ENCODE peak calls at places on chromosome 13, in ten cellular contexts. G is NCI-H2081; F is islet precursor cell; V is EH; O is activated CD4-positive, alpha-beta memory T cell treated with anti-CD3 and anti-CD28 coated beads for 36 hours; B is NCI-H345; K is uterus; L is AG04450; Q is RPMI8226; W is stimulated activated CD8-positive, alpha-beta memory T cell treated with anti-CD3 and anti-CD28 coated beads, Interleukin-15, amount 100 ng/mL, for 24 hours. E is an unnamed sample.

GRCh38 chr13:87674143-87674772 is 3.1 kb downstream of the SLITRK5 start:
- DNase-seq in B (no peak), V (no peak), G (peak), Q (no peak), W (no peak), F (peak), O (no peak), K (no peak), L (no peak), E (no peak)

GRCh38 chr13:102141625-102142472 is 260.0 kb downstream of the FGF14 start:
- DNase-seq in W (no peak), Q (peak), F (no peak), V (peak), B (peak), G (peak), O (no peak), K (no peak), L (no peak), E (peak)

GRCh38 chr13:22726721-22727120 is 454.1 kb upstream of the SGCG start:
- DNase-seq in G (no peak), F (no peak), V (no peak), K (no peak), B (no peak), Q (no peak), O (no peak), W (no peak), L (no peak), E (no peak)

GRCh38 chr13:40116008-40116407 is 460.5 kb downstream of the COG6 start:
- DNase-seq in O (peak), V (peak), L (no peak), Q (no peak), G (no peak), B (no peak), F (peak), K (peak), W (no peak), E (no peak)

GRCh38 chr13:112028481-112028880 is 38.5 kb upstream of the SOX1 start:
- DNase-seq in Q (no peak), V (no peak), L (no peak), W (no peak), K (no peak), F (no peak), O (no peak), B (no peak), G (no peak), E (no peak)

GRCh38 chr13:91714726-91715334 is 316.4 kb downstream of the GPC5 start:
- DNase-seq in G (no peak), B (no peak), Q (no peak), O (no peak), L (no peak), V (no peak), F (no peak), K (no peak), W (no peak), E (no peak)

GRCh38 chr13:96898212-96898611 is 96.1 kb downstream of the OXGR1 start:
- DNase-seq in F (no peak), Q (no peak), W (no peak), V (peak), K (no peak), O (no peak), B (no peak), G (no peak), L (no peak), E (no peak)

GRCh38 chr13:29362849-29363604 is 232.5 kb downstream of the SLC7A1 start:
- DNase-seq in F (peak), L (peak), V (peak), O (peak), W (no peak), K (peak), Q (peak), B (peak), G (peak), E (peak)

GRCh38 chr13:99313473-99313872 is 6.3 kb upstream of the GPR183 start:
- DNase-seq in L (no peak), B (no peak), G (no peak), O (peak), K (no peak), Q (no peak), F (no peak), V (peak), W (no peak), E (no peak)

GRCh38 chr13:106393776-106394175 is 141.7 kb downstream of the EFNB2 start:
- DNase-seq in B (no peak), W (no peak), Q (no peak), G (no peak), V (peak), O (no peak), K (no peak), L (no peak), F (no peak), E (no peak)

GRCh38 chr13:40159736-40160135 is 504.3 kb downstream of the COG6 start:
- DNase-seq in Q (no peak), O (no peak), B (no peak), V (no peak), F (no peak), W (no peak), G (no peak), L (no peak), K (no peak), E (no peak)

GRCh38 chr13:76741624-76742023 is 144.6 kb downstream of the KCTD12 start:
- DNase-seq in G (no peak), B (no peak), L (no peak), O (no peak), F (no peak), K (no peak), Q (no peak), V (peak), W (no peak), E (no peak)

GRCh38 chr13:43785166-43785680 is 1.5 kb downstream of the ENOX1 start:
- DNase-seq in W (no peak), O (no peak), V (no peak), L (no peak), Q (no peak), G (peak), B (peak), F (no peak), K (no peak), E (no peak)

GRCh38 chr13:57787058-57787791 is 155.7 kb downstream of the PCDH17 start:
- DNase-seq in K (no peak), B (no peak), F (no peak), O (no peak), G (no peak), L (no peak), Q (no peak), V (no peak), W (no peak), E (no peak)

GRCh38 chr13:29500426-29500825 is 95.1 kb downstream of the SLC7A1 start:
- DNase-seq in F (no peak), L (no peak), O (no peak), V (no peak), W (no peak), K (no peak), G (no peak), B (no peak), Q (no peak), E (no peak)

GRCh38 chr13:27794921-27795717 is 2.8 kb downstream of the GSX1 start:
- DNase-seq in V (no peak), L (no peak), G (no peak), K (no peak), O (no peak), Q (no peak), B (no peak), F (no peak), W (no peak), E (no peak)

GRCh38 chr13:108734676-108735075 is 105.3 kb downstream of the MYO16 start:
- DNase-seq in K (no peak), O (no peak), F (peak), V (no peak), Q (no peak), L (no peak), G (no peak), W (no peak), B (no peak), E (no peak)

GRCh38 chr13:75836441-75836840 is 200.3 kb downstream of the LMO7 start:
- DNase-seq in B (peak), L (no peak), W (no peak), O (no peak), Q (no peak), F (no peak), G (peak), K (no peak), V (no peak), E (peak)

GRCh38 chr13:26727122-26727521 is 33.5 kb downstream of the GPR12 start:
- DNase-seq in V (no peak), L (no peak), F (no peak), K (no peak), G (no peak), B (no peak), O (no peak), Q (no peak), W (no peak), E (no peak)

GRCh38 chr13:26619321-26619720 is 61.8 kb downstream of the WASF3 start:
- DNase-seq in W (no peak), O (no peak), V (peak), B (no peak), G (no peak), F (no peak), L (peak), Q (no peak), K (no peak), E (no peak)

GRCh38 chr13:97798836-97799235 is 154.6 kb upstream of the IPO5 start:
- DNase-seq in V (peak), B (no peak), F (no peak), O (no peak), K (no peak), W (no peak), Q (no peak), L (no peak), G (no peak), E (no peak)

GRCh38 chr13:43838909-43839308 is 40.6 kb downstream of the CCDC122 start:
- DNase-seq in F (no peak), V (peak), W (no peak), O (no peak), B (no peak), K (no peak), Q (no peak), L (no peak), G (no peak), E (no peak)

GRCh38 chr13:102830646-102831045 is 15.2 kb upstream of the ERCC5 start:
- DNase-seq in K (no peak), Q (no peak), O (no peak), V (peak), F (no peak), W (no peak), L (no peak), B (no peak), G (peak), E (no peak)

GRCh38 chr13:72400859-72401258 is 326.6 kb downstream of the MZT1 start:
- DNase-seq in B (no peak), K (no peak), W (no peak), G (no peak), L (no peak), F (no peak), V (no peak), Q (no peak), O (no peak), E (no peak)

GRCh38 chr13:44238011-44238421 is 135.6 kb upstream of the SERP2 start:
- DNase-seq in B (no peak), W (no peak), O (no peak), F (no peak), K (no peak), V (peak), Q (no peak), L (peak), G (no peak), E (no peak)

GRCh38 chr13:107099661-107100060 is 531.7 kb upstream of the ARGLU1 start:
- DNase-seq in G (no peak), W (no peak), K (no peak), L (peak), V (peak), F (peak), B (no peak), O (no peak), Q (no peak), E (no peak)

GRCh38 chr13:61406275-61406674 is 9.4 kb downstream of the PCDH20 start:
- DNase-seq in K (no peak), V (no peak), O (no peak), W (no peak), L (no peak), B (no peak), Q (no peak), F (no peak), G (no peak), E (no peak)

GRCh38 chr13:113415825-113416224 is 37.5 kb downstream of the ADPRHL1 start:
- DNase-seq in W (no peak), F (no peak), O (no peak), B (no peak), V (no peak), G (no peak), K (no peak), Q (no peak), L (no peak), E (no peak)

GRCh38 chr13:71021810-71022422 is 845.1 kb downstream of the DACH1 start:
- DNase-seq in L (no peak), V (no peak), K (no peak), F (no peak), B (no peak), O (no peak), G (peak), W (no peak), Q (no peak), E (no peak)

GRCh38 chr13:40993987-40994386 is 25.1 kb downstream of the ELF1 start:
- DNase-seq in K (no peak), B (peak), W (no peak), F (peak), L (no peak), V (no peak), G (no peak), Q (no peak), O (no peak), E (peak)

GRCh38 chr13:103471896-103472295 is 405.7 kb upstream of the SLC10A2 start:
- DNase-seq in V (no peak), G (no peak), F (peak), Q (no peak), O (no peak), K (no peak), L (no peak), W (no peak), B (no peak), E (no peak)

GRCh38 chr13:93982189-93982918 is 497.1 kb downstream of the DCT start:
- DNase-seq in O (no peak), F (no peak), G (no peak), K (no peak), B (no peak), Q (no peak), L (no peak), W (no peak), V (no peak), E (no peak)

GRCh38 chr13:33199282-33199850 is 86.2 kb downstream of the STARD13 start:
- DNase-seq in B (no peak), O (no peak), F (no peak), W (no peak), G (no peak), L (no peak), K (no peak), V (no peak), Q (no peak), E (no peak)

GRCh38 chr13:110517505-110518149 is 43.9 kb downstream of the RAB20 start:
- DNase-seq in O (no peak), Q (no peak), W (no peak), K (no peak), G (no peak), B (no peak), L (no peak), F (no peak), V (no peak), E (no peak)

GRCh38 chr13:113558461-113558860 is 26.1 kb upstream of the TFDP1 start:
- DNase-seq in K (peak), G (no peak), B (no peak), W (no peak), F (peak), Q (no peak), O (no peak), L (no peak), V (peak), E (no peak)

GRCh38 chr13:100063333-100063732 is 25.6 kb upstream of the PCCA start:
- DNase-seq in F (no peak), W (no peak), G (no peak), L (peak), V (no peak), Q (no peak), O (no peak), K (no peak), B (no peak), E (no peak)

GRCh38 chr13:111609631-111610030 is 289.2 kb downstream of the TEX29 start:
- DNase-seq in W (no peak), G (no peak), V (no peak), F (peak), Q (no peak), K (no peak), B (no peak), O (no peak), L (no peak), E (no peak)

GRCh38 chr13:89169951-89170350 is 1498.8 kb downstream of the SLITRK5 start:
- DNase-seq in B (no peak), Q (no peak), F (no peak), K (no peak), G (no peak), L (no peak), W (no peak), O (no peak), V (no peak), E (no peak)